ENCODE peak calls at places on chromosomes 3 and 15, in four cellular contexts. G, Q, W and B are unnamed samples.

GRCh38 chr3:71537211-71537611 is 46.3 kb downstream of the FOXP1 start:
- DNase-seq in G (no peak), Q (peak; percentile 88), W (peak; percentile 81), B (peak; percentile 86)

GRCh38 chr3:46881819-46882376 is 4.4 kb downstream of the PTH1R start:
- DNase-seq in G (no peak), Q (no peak), W (no peak), B (no peak)

GRCh38 chr3:135896613-135897012 is 68.9 kb upstream of the PPP2R3A start:
- DNase-seq in G (no peak), Q (no peak), W (no peak), B (peak; percentile 61)

GRCh38 chr3:157913052-157913451 is 193.2 kb downstream of the SHOX2 start:
- DNase-seq in G (no peak), Q (no peak), W (no peak), B (no peak)

GRCh38 chr15:88707766-88708165 is 69.0 kb downstream of the ISG20 start:
- DNase-seq in G (no peak), Q (no peak), W (no peak), B (no peak)

GRCh38 chr3:37892917-37893595 is 31.4 kb downstream of the CTDSPL start:
- DNase-seq in G (no peak), Q (peak; percentile 85), W (no peak), B (peak; percentile 52)

GRCh38 chr15:48176957-48177356 is 1.1 kb downstream of the MYEF2 start:
- DNase-seq in G (no peak), Q (no peak), W (no peak), B (no peak)

GRCh38 chr3:128788268-128788869 is 62.4 kb downstream of the RAB7A start:
- DNase-seq in G (no peak), Q (no peak), W (no peak), B (no peak)

GRCh38 chr3:127700406-127700805 is 27.7 kb downstream of the ABTB1 start:
- DNase-seq in G (no peak), Q (no peak), W (no peak), B (no peak)

GRCh38 chr3:68787227-68787626 is 145.1 kb downstream of the TAFA4 start:
- DNase-seq in G (no peak), Q (no peak), W (no peak), B (no peak)

GRCh38 chr3:118637866-118638265 is 396.8 kb downstream of the IGSF11 start:
- DNase-seq in G (no peak), Q (no peak), W (no peak), B (no peak)
- TF ChIP-seq CTCF in G (no peak), Q (no peak), W (no peak), B (no peak)

GRCh38 chr15:86610038-86610437 is 530.4 kb downstream of the AGBL1 start:
- DNase-seq in G (no peak), Q (no peak), W (no peak), B (no peak)

GRCh38 chr15:86611392-86612040 is 531.8 kb downstream of the AGBL1 start:
- DNase-seq in G (no peak), Q (no peak), W (no peak), B (peak; percentile 33)

GRCh38 chr15:86615816-86616215 is 536.1 kb downstream of the AGBL1 start:
- DNase-seq in G (no peak), Q (no peak), W (no peak), B (no peak)

GRCh38 chr15:86620113-86620512 is 540.4 kb downstream of the AGBL1 start:
- DNase-seq in G (no peak), Q (no peak), W (no peak), B (no peak)

DNA sequence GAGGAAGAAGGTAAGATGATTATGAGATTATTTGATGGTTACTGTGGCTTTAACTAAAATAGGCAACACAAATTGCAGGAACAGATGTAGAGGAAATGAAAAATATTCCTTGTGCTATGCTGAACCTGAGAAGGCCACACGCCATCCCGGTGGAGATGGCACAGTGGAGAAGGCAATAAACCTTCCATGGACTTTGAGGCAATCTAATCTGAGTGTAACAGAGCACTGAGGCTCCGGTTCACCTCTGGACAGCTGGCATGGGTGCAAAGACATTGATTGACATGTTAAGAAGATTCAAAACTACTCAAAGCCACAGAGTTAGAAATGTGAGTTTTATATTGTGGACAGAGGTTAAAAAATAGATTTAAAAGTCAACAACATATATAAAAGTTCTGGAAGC is 535.7 kb downstream of the AGBL1 start:
- DNase-seq in G (no peak), Q (no peak), W (no peak), B (no peak)
- H3K4me3 ChIP-seq in G (no peak overlapping the region), Q (no peak overlapping the region), W (no peak overlapping the region), B (no peak overlapping the region)

GRCh38 chr3:155605571-155605970 is 139.3 kb downstream of the PLCH1 start:
- DNase-seq in G (no peak), Q (no peak), W (no peak), B (peak; percentile 9)
- TF ChIP-seq CTCF in G (no peak), Q (no peak), W (no peak), B (no peak)

GRCh38 chr15:61835029-61835428 is 225.2 kb downstream of the VPS13C start:
- DNase-seq in G (no peak), Q (no peak), W (no peak), B (no peak)

GRCh38 chr15:61832223-61832622 is 228.0 kb downstream of the VPS13C start:
- DNase-seq in G (no peak), Q (no peak), W (no peak), B (no peak)

GRCh38 chr15:61839541-61839940 is 220.7 kb downstream of the VPS13C start:
- DNase-seq in G (no peak), Q (no peak), W (peak; percentile 12), B (no peak)

GRCh38 chr15:61834076-61834697 is 226.1 kb downstream of the VPS13C start:
- DNase-seq in G (peak; percentile 39), Q (peak; percentile 94), W (peak; percentile 23), B (peak; percentile 10)

DNA sequence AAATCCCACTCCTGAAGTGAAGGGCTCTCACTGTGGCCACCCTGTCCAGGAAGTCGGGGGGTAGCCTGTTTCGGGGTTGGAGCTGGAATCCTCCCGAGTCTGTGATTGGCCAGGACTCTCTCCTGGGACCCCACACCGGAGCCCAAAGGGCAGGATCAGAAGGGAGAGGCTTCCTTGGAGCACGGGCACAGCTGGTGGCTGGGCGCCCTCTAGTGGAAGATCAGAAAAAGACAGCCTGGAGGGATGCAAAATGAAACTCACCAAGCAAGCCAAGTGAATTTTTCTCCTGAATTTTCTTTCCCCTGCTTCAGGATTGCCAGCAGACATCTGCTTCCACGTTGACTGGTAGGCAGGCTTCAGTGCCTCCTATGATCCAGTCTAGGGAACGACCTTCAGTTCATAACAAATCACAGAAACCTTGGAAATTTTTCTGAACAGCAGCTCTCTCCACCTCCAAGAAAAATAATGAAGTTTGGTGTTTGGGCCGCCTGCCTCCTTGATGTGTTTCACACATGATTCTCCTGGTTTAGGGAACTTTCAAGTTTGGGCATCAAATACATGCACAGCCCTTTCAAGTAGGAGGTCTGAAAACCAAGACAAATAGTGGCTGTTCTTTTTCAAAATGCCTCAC is 224.7 kb downstream of the VPS13C start:
- DNase-seq in G (peak; percentile 13), Q (peak; percentile 85), W (no peak), B (no peak)
- H3K4me3 ChIP-seq in G (no peak overlapping the region), Q (no peak overlapping the region), W (peak overlapping the region; percentile 25), B (no peak overlapping the region)

GRCh38 chr3:191500892-191501291 is 39.9 kb downstream of the PYDC2 start:
- DNase-seq in G (no peak), Q (no peak), W (no peak), B (no peak)

GRCh38 chr3:191499307-191500125 is 38.6 kb downstream of the PYDC2 start:
- DNase-seq in G (no peak), Q (peak; percentile 82), W (no peak), B (no peak)

GRCh38 chr3:191502583-191502982 is 41.6 kb downstream of the PYDC2 start:
- DNase-seq in G (no peak), Q (no peak), W (no peak), B (no peak)
- TF ChIP-seq CTCF in G (no peak), Q (peak; percentile 24), W (no peak), B (peak; percentile 75)

GRCh38 chr3:134373942-134374790 is at the start of gene AMOTL2:
- DNase-seq in G (no peak), Q (peak; percentile 93), W (peak; percentile 82), B (peak; percentile 60)

GRCh38 chr3:134376385-134376765 is 2.1 kb upstream of the AMOTL2 start:
- DNase-seq in G (no peak), Q (peak; percentile 15), W (no peak), B (no peak)

GRCh38 chr3:134374791-134375541 is 719 bp upstream of the AMOTL2 start:
- DNase-seq in G (no peak), Q (peak; percentile 69), W (no peak), B (no peak)

GRCh38 chr3:134376786-134377431 is 2.7 kb upstream of the AMOTL2 start:
- DNase-seq in G (no peak), Q (peak; percentile 30), W (no peak), B (no peak)

DNA sequence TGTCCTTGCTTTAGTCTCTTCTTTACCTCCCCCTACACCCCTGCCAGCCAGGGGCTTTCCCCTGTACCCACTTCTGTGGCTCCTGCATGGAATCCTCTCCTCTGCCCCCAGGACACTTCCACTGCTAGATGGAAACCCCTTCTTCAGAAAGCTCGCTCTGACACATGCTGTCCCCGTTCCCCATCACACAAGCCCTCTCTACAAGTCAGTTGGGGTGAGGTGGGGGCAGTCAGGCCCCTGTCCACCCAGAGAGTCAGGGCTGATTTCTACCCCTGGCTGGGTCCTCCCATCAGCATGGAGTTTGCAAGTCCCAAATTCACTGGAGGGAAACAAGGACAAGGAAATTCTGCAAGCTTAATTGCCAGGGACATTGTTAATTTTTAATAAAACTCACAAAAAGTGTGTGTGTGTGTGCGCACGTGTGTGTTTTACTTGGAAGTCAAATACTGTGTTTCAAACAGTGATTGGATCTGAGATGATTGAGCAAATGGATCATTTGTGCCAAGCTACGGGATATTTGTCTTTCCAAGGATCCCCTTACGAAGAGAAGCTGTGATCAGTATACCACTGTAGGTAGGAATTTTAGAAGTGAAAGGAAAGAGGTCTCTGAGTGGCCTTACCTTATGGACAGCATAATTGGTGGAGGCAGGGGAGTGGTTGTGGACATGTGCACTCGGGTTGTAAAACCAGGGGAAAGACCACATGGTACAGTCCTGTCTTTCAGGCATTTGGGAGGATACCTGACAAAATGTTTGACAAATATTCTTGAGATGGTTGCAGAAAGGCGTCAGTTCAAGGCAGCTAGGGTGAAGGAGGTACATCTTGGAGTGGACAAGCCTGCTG is 1.5 kb upstream of the AMOTL2 start:
- DNase-seq in G (no peak), Q (peak; percentile 38), W (no peak), B (no peak)
- H3K4me3 ChIP-seq in G (no peak overlapping the region), Q (no peak overlapping the region), W (no peak overlapping the region), B (no peak overlapping the region)

DNA sequence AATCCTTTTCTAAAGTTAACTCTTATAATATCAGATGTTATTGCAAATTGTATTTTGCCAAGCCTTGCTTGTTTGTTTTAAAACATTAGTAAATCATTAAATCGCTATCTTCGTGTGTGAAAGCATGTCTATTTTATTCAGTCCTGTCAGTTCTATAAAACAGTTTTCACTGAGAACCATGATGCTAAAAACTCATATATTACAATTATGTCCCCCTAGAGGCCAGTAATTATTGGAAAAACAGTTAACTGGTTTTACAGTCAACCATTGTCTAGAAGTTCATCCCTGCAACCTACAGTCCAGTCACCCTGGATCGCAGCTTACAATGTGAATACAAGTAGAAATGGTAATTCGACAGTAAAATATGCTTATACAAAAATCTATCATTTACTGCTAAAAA is 311.5 kb upstream of the ROBO2 start:
- DNase-seq in G (no peak), Q (no peak), W (no peak), B (no peak)
- TF ChIP-seq CTCF in G (no peak), Q (no peak), W (no peak), B (peak; percentile 13)

DNA sequence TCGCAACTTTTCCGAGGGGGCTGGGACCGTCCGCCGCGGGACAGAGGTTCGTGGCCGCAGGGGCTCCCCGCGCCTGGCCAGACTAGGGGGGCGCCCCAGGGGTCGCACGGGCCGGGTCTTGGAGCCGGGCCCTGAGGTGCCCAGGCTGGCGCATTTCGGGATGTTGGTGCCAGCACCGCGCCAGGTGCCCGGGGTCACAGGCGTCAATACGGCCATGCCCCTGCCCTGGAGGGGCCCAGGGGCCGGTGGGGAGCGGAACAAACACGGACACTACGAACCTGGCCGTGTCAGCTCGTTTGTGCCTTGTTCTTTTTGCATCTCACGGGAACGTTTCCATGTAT is 366 bp downstream of the TM6SF1 start:
- DNase-seq in G (no peak), Q (no peak), W (no peak), B (no peak)
- H3K4me3 ChIP-seq in G (peak overlapping the region; percentile 41), Q (no peak overlapping the region), W (peak overlapping the region; percentile 56), B (peak overlapping the region; percentile 40)